ENCODE peak calls at places on chromosomes 4 and X, in eight cellular contexts. D is heart left ventricle, W is K562, I is right lobe of liver, L is ascending aorta, N is Peyer's patch, M is thoracic aorta, X is breast epithelium. Q is an unnamed sample.

GRCh38 chr4:84151574-84151973 is 347.5 kb downstream of the NKX6-1 start:
- DNase-seq in M (no peak), X (no peak), I (no peak), N (no peak), D (no peak), L (no peak), W (no peak), Q (no peak)

GRCh38 chr4:90246841-90247240 is 119.6 kb downstream of the CCSER1 start:
- DNase-seq in M (no peak), L (no peak), X (peak; percentile 22), I (no peak), N (no peak), W (no peak), D (no peak), Q (no peak)

GRCh38 chrX:17860811-17861495 is at the start of gene RAI2:
- DNase-seq in M (no peak), W (peak; percentile 60), X (no peak), L (no peak), D (peak; percentile 51), I (peak; percentile 46), N (peak; percentile 55), Q (no peak)

GRCh38 chr4:168651374-168651773 is 154.5 kb downstream of the PALLD start:
- DNase-seq in X (no peak), W (no peak), D (no peak), M (no peak), L (no peak), N (no peak), I (no peak), Q (no peak)

GRCh38 chr4:105305019-105305836 is 158.6 kb downstream of the TET2 start:
- DNase-seq in L (no peak), I (no peak), D (no peak), W (no peak), M (no peak), X (no peak), N (no peak), Q (no peak)

GRCh38 chr4:113560579-113560978 is 201.0 kb downstream of the CAMK2D start:
- DNase-seq in M (no peak), L (no peak), N (no peak), W (no peak), D (no peak), I (no peak), X (no peak), Q (no peak)

GRCh38 chr4:142427456-142427855 is 418.6 kb downstream of the INPP4B start:
- DNase-seq in I (no peak), D (no peak), W (no peak), X (no peak), L (no peak), M (no peak), N (no peak), Q (no peak)

GRCh38 chr4:85783483-85783882 is 308.5 kb downstream of the ARHGAP24 start:
- DNase-seq in X (no peak), N (no peak), L (no peak), W (no peak), I (no peak), M (no peak), D (no peak), Q (no peak)

GRCh38 chr4:86972997-86973396 is 38.2 kb downstream of the AFF1 start:
- DNase-seq in I (peak; percentile 47), X (peak; percentile 52), L (no peak), D (no peak), N (no peak), M (no peak), W (no peak), Q (no peak)

GRCh38 chr4:114237997-114238396 is 258.6 kb upstream of the ARSJ start:
- DNase-seq in I (no peak), M (no peak), L (no peak), D (no peak), N (no peak), W (peak; percentile 1), X (no peak), Q (no peak)

GRCh38 chrX:1390621-1391369 is 1.1 kb downstream of the SLC25A6 start:
- DNase-seq in L (no peak), W (no peak), M (no peak), X (no peak), N (peak; percentile 51), D (peak; percentile 43), I (no peak), Q (no peak)

GRCh38 chrX:9955506-9955905 is 11.7 kb upstream of the CLDN34 start:
- DNase-seq in N (no peak), L (no peak), X (no peak), W (no peak), I (no peak), D (no peak), M (no peak), Q (no peak)

GRCh38 chrX:147875866-147876596 is 35.7 kb upstream of the FMR1 start:
- DNase-seq in L (no peak), D (no peak), N (no peak), I (no peak), W (no peak), X (no peak), M (no peak), Q (no peak)

GRCh38 chrX:7191681-7192110 is 43.7 kb upstream of the PUDP start:
- DNase-seq in X (no peak), W (no peak), I (no peak), L (no peak), D (no peak), N (no peak), M (no peak), Q (no peak)

GRCh38 chrX:135275973-135276372 is 24.1 kb downstream of the ETDA start:
- DNase-seq in X (no peak), M (no peak), I (no peak), D (no peak), N (no peak), L (no peak), W (no peak), Q (no peak)

GRCh38 chr4:7860600-7861158 is 79.0 kb downstream of the AFAP1 start:
- DNase-seq in X (no peak), D (no peak), L (no peak), N (no peak), W (no peak), I (no peak), M (no peak), Q (no peak)
- H3K4me1 ChIP-seq in X (no peaks in the 10 kb centered on the region), D (peaks cover 15% of the 10 kb centered on the region), L (peaks cover 5% of the 10 kb centered on the region), N (no peaks in the 10 kb centered on the region), W (no peaks in the 10 kb centered on the region), I (no peaks in the 10 kb centered on the region), M (peaks cover 14% of the 10 kb centered on the region), Q (peaks cover 21% of the 10 kb centered on the region)

GRCh38 chrX:18934708-18935107 is 49.2 kb downstream of the PHKA2 start:
- DNase-seq in D (no peak), X (no peak), I (no peak), L (no peak), M (no peak), N (no peak), W (no peak), Q (no peak)
- H3K36me3 ChIP-seq in D (no peaks in the 10 kb centered on the region), X (no peaks in the 10 kb centered on the region), I (no peaks in the 10 kb centered on the region), L (peaks cover 6% of the 10 kb centered on the region), M (no peaks in the 10 kb centered on the region), N (no peaks in the 10 kb centered on the region), W (peaks cover 48% of the 10 kb centered on the region), Q (no peaks in the 10 kb centered on the region)

GRCh38 chr4:152678841-152679240 is 956 bp downstream of the TMEM154 start:
- DNase-seq in I (no peak), L (no peak), M (no peak), W (no peak), D (no peak), N (no peak), X (no peak), Q (no peak)

GRCh38 chr4:152682143-152682542 is 2.3 kb upstream of the TMEM154 start:
- DNase-seq in X (no peak), D (no peak), M (no peak), I (no peak), L (no peak), N (no peak), W (no peak), Q (no peak)

GRCh38 chr4:152676052-152676854 is 3.5 kb downstream of the TMEM154 start:
- DNase-seq in N (no peak), L (no peak), I (no peak), X (no peak), D (no peak), W (no peak), M (no peak), Q (no peak)

GRCh38 chr4:152680988-152681731 is 1.4 kb upstream of the TMEM154 start:
- DNase-seq in N (no peak), I (no peak), M (no peak), L (no peak), D (no peak), W (no peak), X (no peak), Q (no peak)

DNA sequence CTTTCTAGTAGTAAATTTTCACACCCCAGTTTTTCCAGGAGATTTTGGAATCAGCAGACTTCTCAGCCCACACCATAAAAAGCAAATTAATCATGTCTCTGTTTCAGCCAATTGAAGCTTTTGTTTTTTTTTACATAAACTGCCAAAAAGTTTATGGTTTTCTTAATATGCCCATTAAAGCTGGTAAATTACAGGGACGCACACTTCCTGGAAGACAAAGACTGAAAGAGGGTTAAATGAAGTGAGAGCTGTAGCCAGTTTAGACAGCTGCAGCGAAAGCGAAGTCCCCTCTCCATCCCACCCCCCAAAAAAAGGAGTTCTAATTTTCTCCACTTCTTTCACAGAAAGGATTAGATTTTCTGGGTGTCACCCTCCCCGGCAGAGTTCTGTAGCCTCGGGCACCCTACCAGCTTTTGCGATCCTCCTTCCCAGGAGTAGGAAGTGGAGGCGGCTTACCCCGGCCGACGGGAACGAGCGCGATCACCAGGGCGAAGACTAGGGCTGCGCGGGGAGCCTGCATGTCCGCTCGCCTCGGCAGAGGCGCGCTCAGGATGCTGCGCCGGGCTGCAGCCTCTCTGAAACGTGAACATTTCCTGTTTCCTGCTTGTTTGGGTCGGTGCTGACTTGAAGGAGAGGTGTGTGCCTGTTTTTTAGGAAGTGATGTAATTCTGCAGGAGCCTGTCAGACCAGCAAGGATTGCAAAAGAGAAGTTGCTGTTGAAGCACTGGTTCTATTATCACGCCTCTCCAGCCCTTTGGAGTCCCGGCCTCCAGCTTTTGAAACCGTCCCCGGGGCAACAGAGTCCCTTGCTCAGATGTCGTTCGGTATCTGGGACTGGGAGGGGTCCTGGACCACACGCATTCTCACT is at the start of gene TMEM154:
- DNase-seq in D (peak; percentile 60), M (no peak), W (no peak), L (no peak), N (peak; percentile 75), I (peak; percentile 65), X (peak; percentile 61), Q (peak; percentile 31)
- TF ChIP-seq CTCF in D (no peak), M (no peak), W (no peak), L (no peak), N (no peak), I (no peak), X (no peak), Q (no peak)

GRCh38 chrX:68988865-68989264 is 160.0 kb downstream of the EFNB1 start:
- DNase-seq in X (no peak), I (no peak), N (no peak), L (no peak), W (no peak), D (no peak), M (no peak), Q (no peak)

GRCh38 chrX:68990948-68991347 is 162.1 kb downstream of the EFNB1 start:
- DNase-seq in N (no peak), I (no peak), X (no peak), M (no peak), D (no peak), W (no peak), L (no peak), Q (no peak)

GRCh38 chrX:68989456-68989855 is 160.6 kb downstream of the EFNB1 start:
- DNase-seq in L (no peak), I (no peak), D (no peak), W (no peak), N (no peak), M (no peak), X (no peak), Q (no peak)

GRCh38 chrX:68991691-68992345 is 163.0 kb downstream of the EFNB1 start:
- DNase-seq in M (no peak), I (no peak), L (no peak), N (no peak), X (no peak), W (no peak), D (no peak), Q (no peak)

GRCh38 chrX:68989865-68990606 is 161.2 kb downstream of the EFNB1 start:
- DNase-seq in N (no peak), M (no peak), D (peak; percentile 49), X (no peak), W (no peak), I (no peak), L (no peak), Q (no peak)
- H3K4me1 ChIP-seq in N (no peaks in the 10 kb centered on the region), M (no peaks in the 10 kb centered on the region), D (peaks cover 5% of the 10 kb centered on the region), X (no peaks in the 10 kb centered on the region), W (no peaks in the 10 kb centered on the region), I (no peaks in the 10 kb centered on the region), L (no peaks in the 10 kb centered on the region), Q (peaks cover 14% of the 10 kb centered on the region)

Q was measured in esophagus squamous epithelium.